ENCODE peak calls at places on chromosome 19, in nine cellular contexts. One of them, this sample, is unnamed.

GRCh38 chr19:3671680-3672574 is 28.3 kb downstream of the PIP5K1C start:
- DNase-seq in transverse colon: no peak
- DNase-seq in stomach: no peak
- DNase-seq in IMR-90: peak; percentile 20
- DNase-seq in ovary: no peak
- DNase-seq in heart left ventricle: peak; percentile 46
- DNase-seq in esophagus squamous epithelium: no peak
- DNase-seq in uterus: peak; percentile 49
- DNase-seq in NB4: no peak
- DNase-seq in this sample: no peak

GRCh38 chr19:10112037-10112751 is 701 bp downstream of the P2RY11 start:
- DNase-seq in heart left ventricle: no peak
- DNase-seq in ovary: no peak
- DNase-seq in IMR-90: no peak
- DNase-seq in transverse colon: peak; percentile 14
- DNase-seq in uterus: no peak
- DNase-seq in esophagus squamous epithelium: no peak
- DNase-seq in stomach: no peak
- DNase-seq in NB4: peak; percentile 94
- DNase-seq in this sample: no peak

GRCh38 chr19:8592231-8593009 is 15.2 kb upstream of the MYO1F start:
- DNase-seq in ovary: peak; percentile 99
- DNase-seq in IMR-90: peak; percentile 95
- DNase-seq in uterus: peak; percentile 99
- DNase-seq in stomach: peak; percentile 85
- DNase-seq in NB4: peak; percentile 67
- DNase-seq in heart left ventricle: peak; percentile 94
- DNase-seq in transverse colon: peak; percentile 90
- DNase-seq in esophagus squamous epithelium: peak; percentile 64
- DNase-seq in this sample: peak; percentile 94

GRCh38 chr19:3519126-3519525 is 13.0 kb downstream of the FZR1 start:
- DNase-seq in IMR-90: no peak
- DNase-seq in transverse colon: no peak
- DNase-seq in ovary: no peak
- DNase-seq in NB4: no peak
- DNase-seq in stomach: no peak
- DNase-seq in uterus: no peak
- DNase-seq in heart left ventricle: no peak
- DNase-seq in esophagus squamous epithelium: no peak
- DNase-seq in this sample: no peak

GRCh38 chr19:38173324-38174041 is 50.5 kb downstream of the DPF1 start:
- DNase-seq in heart left ventricle: peak; percentile 83
- DNase-seq in stomach: peak; percentile 28
- DNase-seq in esophagus squamous epithelium: no peak
- DNase-seq in IMR-90: peak; percentile 36
- DNase-seq in ovary: no peak
- DNase-seq in NB4: no peak
- DNase-seq in transverse colon: no peak
- DNase-seq in uterus: no peak
- DNase-seq in this sample: no peak

GRCh38 chr19:35901854-35902661 is at the start of gene HCST:
- DNase-seq in IMR-90: peak; percentile 22
- DNase-seq in transverse colon: peak; percentile 30
- DNase-seq in heart left ventricle: no peak
- DNase-seq in stomach: no peak
- DNase-seq in NB4: peak; percentile 81
- DNase-seq in ovary: no peak
- DNase-seq in uterus: no peak
- DNase-seq in esophagus squamous epithelium: no peak
- DNase-seq in this sample: no peak

GRCh38 chr19:1920644-1921043 is 15.4 kb downstream of the ADAT3 start:
- DNase-seq in heart left ventricle: no peak
- DNase-seq in uterus: no peak
- DNase-seq in NB4: no peak
- DNase-seq in esophagus squamous epithelium: no peak
- DNase-seq in ovary: no peak
- DNase-seq in IMR-90: no peak
- DNase-seq in transverse colon: no peak
- DNase-seq in stomach: no peak
- DNase-seq in this sample: no peak

GRCh38 chr19:4373601-4374441 is 26.5 kb downstream of the SH3GL1 start:
- DNase-seq in esophagus squamous epithelium: no peak
- DNase-seq in IMR-90: peak; percentile 36
- DNase-seq in uterus: no peak
- DNase-seq in heart left ventricle: peak; percentile 56
- DNase-seq in stomach: no peak
- DNase-seq in transverse colon: no peak
- DNase-seq in NB4: peak; percentile 56
- DNase-seq in ovary: peak; percentile 23
- DNase-seq in this sample: no peak

GRCh38 chr19:4065430-4066175 is 1.1 kb downstream of the ZBTB7A start:
- DNase-seq in uterus: peak; percentile 95
- DNase-seq in esophagus squamous epithelium: peak; percentile 78
- DNase-seq in IMR-90: peak; percentile 98
- DNase-seq in NB4: peak; percentile 94
- DNase-seq in ovary: peak; percentile 97
- DNase-seq in transverse colon: peak; percentile 98
- DNase-seq in heart left ventricle: peak; percentile 98
- DNase-seq in stomach: peak; percentile 97
- DNase-seq in this sample: peak; percentile 99

GRCh38 chr19:55641376-55642152 is 762 bp downstream of the ZNF580 start:
- DNase-seq in stomach: no peak
- DNase-seq in transverse colon: no peak
- DNase-seq in ovary: peak; percentile 36
- DNase-seq in NB4: peak; percentile 50
- DNase-seq in uterus: no peak
- DNase-seq in esophagus squamous epithelium: no peak
- DNase-seq in heart left ventricle: no peak
- DNase-seq in IMR-90: peak; percentile 18
- DNase-seq in this sample: peak; percentile 55

GRCh38 chr19:20385056-20385455 is 180.5 kb downstream of the ZNF737 start:
- DNase-seq in transverse colon: no peak
- DNase-seq in heart left ventricle: no peak
- DNase-seq in uterus: no peak
- DNase-seq in esophagus squamous epithelium: no peak
- DNase-seq in NB4: no peak
- DNase-seq in stomach: no peak
- DNase-seq in IMR-90: no peak
- DNase-seq in ovary: no peak
- DNase-seq in this sample: no peak

GRCh38 chr19:33064117-33064777 is 441 bp downstream of the RHPN2 start:
- DNase-seq in IMR-90: no peak
- DNase-seq in heart left ventricle: no peak
- DNase-seq in NB4: peak; percentile 44
- DNase-seq in transverse colon: peak; percentile 64
- DNase-seq in uterus: no peak
- DNase-seq in ovary: peak; percentile 30
- DNase-seq in esophagus squamous epithelium: no peak
- DNase-seq in stomach: peak; percentile 71
- DNase-seq in this sample: no peak

GRCh38 chr19:2618611-2619010 is 83.9 kb downstream of the GNG7 start:
- DNase-seq in uterus: no peak
- DNase-seq in stomach: peak; percentile 59
- DNase-seq in ovary: no peak
- DNase-seq in heart left ventricle: peak; percentile 60
- DNase-seq in transverse colon: peak; percentile 74
- DNase-seq in esophagus squamous epithelium: no peak
- DNase-seq in NB4: peak; percentile 86
- DNase-seq in IMR-90: peak; percentile 28
- DNase-seq in this sample: no peak

GRCh38 chr19:30160996-30161655 is 211.1 kb upstream of the ZNF536 start:
- DNase-seq in uterus: no peak
- DNase-seq in heart left ventricle: no peak
- DNase-seq in stomach: no peak
- DNase-seq in ovary: no peak
- DNase-seq in transverse colon: no peak
- DNase-seq in NB4: no peak
- DNase-seq in IMR-90: no peak
- DNase-seq in esophagus squamous epithelium: no peak
- DNase-seq in this sample: no peak

GRCh38 chr19:35248310-35249145 is at the start of gene LSR:
- DNase-seq in transverse colon: peak; percentile 94
- DNase-seq in ovary: peak; percentile 28
- DNase-seq in IMR-90: no peak
- DNase-seq in stomach: peak; percentile 94
- DNase-seq in esophagus squamous epithelium: no peak
- DNase-seq in uterus: no peak
- DNase-seq in heart left ventricle: peak; percentile 58
- DNase-seq in NB4: no peak
- DNase-seq in this sample: no peak

GRCh38 chr19:53192771-53193533 is at the start of gene ZNF665:
- DNase-seq in esophagus squamous epithelium: peak; percentile 61
- DNase-seq in ovary: peak; percentile 87
- DNase-seq in IMR-90: peak; percentile 82
- DNase-seq in stomach: peak; percentile 90
- DNase-seq in transverse colon: peak; percentile 92
- DNase-seq in NB4: peak; percentile 93
- DNase-seq in heart left ventricle: peak; percentile 89
- DNase-seq in uterus: peak; percentile 91
- DNase-seq in this sample: peak; percentile 77
- TF ChIP-seq POLR2A in esophagus squamous epithelium: peak; percentile 59
- TF ChIP-seq POLR2A in ovary: peak; percentile 52
- TF ChIP-seq POLR2A in IMR-90: peak; percentile 63
- TF ChIP-seq POLR2A in stomach: no peak
- TF ChIP-seq POLR2A in transverse colon: peak; percentile 71
- TF ChIP-seq POLR2A in NB4: peak; percentile 36
- TF ChIP-seq POLR2A in heart left ventricle: peak; percentile 55
- TF ChIP-seq POLR2A in uterus: peak; percentile 43
- TF ChIP-seq POLR2A in this sample: peak; percentile 22

DNA sequence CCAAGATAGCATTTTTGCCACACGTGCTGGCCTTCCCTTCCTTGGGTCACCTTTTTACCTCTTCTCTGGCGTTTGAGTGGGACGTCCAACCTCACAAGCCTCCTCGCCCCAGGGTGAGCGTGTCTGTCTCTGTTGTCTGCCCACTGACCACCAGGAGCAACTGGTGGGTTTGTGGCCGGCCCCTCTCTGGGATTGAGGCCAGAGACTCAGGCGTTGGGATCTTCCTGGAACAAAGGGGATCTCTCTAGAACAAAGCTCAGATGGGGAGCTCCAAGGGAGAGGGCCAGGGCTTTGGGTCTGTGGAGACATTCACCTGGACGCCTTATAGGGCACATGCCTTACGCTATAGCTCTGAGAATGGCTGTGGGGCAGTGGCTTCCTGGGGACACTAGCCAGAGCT is 17.4 kb downstream of the COMP start:
- DNase-seq in heart left ventricle: no peak
- DNase-seq in transverse colon: no peak
- DNase-seq in stomach: no peak
- DNase-seq in NB4: no peak
- DNase-seq in ovary: no peak
- DNase-seq in esophagus squamous epithelium: no peak
- DNase-seq in IMR-90: no peak
- DNase-seq in uterus: no peak
- DNase-seq in this sample: no peak
- TF ChIP-seq POLR2A in heart left ventricle: no peak
- TF ChIP-seq POLR2A in transverse colon: no peak
- TF ChIP-seq POLR2A in stomach: no peak
- TF ChIP-seq POLR2A in NB4: no peak
- TF ChIP-seq POLR2A in ovary: no peak
- TF ChIP-seq POLR2A in esophagus squamous epithelium: no peak
- TF ChIP-seq POLR2A in IMR-90: no peak
- TF ChIP-seq POLR2A in uterus: no peak
- TF ChIP-seq POLR2A in this sample: no peak

DNA sequence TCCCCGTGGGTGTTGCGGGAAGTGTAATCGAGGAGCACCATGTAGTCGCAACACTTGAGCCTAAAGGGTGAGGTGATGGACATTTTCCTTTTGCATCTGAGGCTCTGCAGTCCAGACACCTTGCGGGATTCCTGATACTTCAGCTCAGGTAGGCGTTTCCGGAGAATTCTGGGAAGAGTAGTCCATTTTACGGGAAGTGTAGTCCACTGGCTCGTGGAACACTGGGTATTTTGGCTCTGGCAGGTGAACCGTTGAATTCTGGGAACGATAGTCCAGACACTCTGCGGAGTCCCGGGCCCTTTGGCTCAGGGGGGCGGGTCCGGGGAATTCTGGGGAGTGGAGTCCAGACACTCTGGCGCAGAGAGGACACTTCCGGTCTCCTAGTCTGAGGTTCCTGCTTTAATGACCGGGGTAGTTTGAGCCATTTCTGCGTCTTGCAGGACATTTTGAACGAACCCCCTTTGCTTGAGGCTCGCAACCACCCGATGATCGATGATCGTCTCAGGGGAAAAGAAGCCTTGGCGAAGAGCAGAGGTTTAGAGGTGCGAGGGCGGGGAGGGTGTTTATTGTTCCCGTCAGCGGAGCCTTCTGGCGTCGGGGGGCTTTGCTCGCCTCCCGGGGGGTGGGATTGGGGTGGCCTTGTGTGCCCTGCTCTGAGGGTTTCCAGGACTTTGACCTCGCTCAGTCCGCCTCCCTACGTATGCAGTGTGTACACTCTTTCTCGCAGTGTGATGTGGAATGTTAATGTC is at the start of gene ZNF223:
- DNase-seq in heart left ventricle: peak; percentile 97
- DNase-seq in stomach: peak; percentile 95
- DNase-seq in esophagus squamous epithelium: peak; percentile 30
- DNase-seq in ovary: peak; percentile 93
- DNase-seq in NB4: peak; percentile 84
- DNase-seq in uterus: peak; percentile 94
- DNase-seq in transverse colon: peak; percentile 95
- DNase-seq in IMR-90: peak; percentile 89
- DNase-seq in this sample: peak; percentile 77
- TF ChIP-seq POLR2A in heart left ventricle: no peak
- TF ChIP-seq POLR2A in stomach: no peak
- TF ChIP-seq POLR2A in esophagus squamous epithelium: no peak
- TF ChIP-seq POLR2A in ovary: no peak
- TF ChIP-seq POLR2A in NB4: no peak
- TF ChIP-seq POLR2A in uterus: no peak
- TF ChIP-seq POLR2A in transverse colon: no peak
- TF ChIP-seq POLR2A in IMR-90: no peak
- TF ChIP-seq POLR2A in this sample: peak; percentile 41

DNA sequence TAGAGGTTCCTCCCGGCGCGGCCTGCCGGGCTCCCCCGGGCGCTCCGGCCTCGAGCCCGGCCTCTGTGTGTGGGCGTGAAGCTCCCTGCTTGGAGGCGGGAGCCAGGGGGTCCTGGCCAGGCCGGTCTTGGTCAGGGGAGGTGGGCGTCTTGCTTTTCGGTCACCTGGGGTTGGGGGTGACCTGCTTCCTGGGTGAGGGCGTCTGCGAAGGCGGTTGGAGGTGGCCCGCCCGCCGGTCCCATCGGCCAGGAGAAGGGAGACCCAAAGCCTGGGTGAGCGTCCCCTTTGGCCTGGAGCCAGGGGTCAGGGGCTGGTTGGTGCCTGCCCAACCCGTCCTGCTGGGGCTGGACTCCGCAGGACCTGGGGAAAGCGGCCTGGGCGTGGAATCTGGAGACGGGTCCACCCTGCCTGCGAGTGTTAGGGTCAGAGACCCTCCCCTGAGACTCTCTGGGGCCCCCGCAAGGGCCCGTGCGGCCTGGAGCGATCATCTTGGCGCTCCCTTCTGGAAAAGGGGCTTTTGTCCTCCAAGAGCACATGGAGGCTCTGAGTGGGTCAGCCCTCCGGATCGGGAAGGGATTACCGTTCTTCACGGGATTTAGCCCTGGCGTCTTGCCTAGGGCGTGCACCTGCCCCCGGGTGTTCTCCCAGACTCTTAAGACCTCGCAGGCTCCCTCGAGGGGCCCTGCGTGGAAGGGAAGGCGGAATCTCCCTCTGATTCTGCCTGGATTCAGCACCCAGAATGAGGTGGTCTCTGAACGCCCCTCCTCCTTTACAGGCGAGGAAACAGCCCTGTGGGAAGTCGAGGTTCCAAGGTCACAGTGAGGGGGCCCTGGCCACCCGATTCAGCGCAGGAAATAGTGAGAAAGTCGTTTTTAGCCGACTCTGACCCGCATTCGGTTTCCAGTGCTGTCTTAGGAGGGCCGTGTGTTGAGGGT is 762 bp downstream of the BSG start:
- DNase-seq in NB4: peak; percentile 33
- DNase-seq in ovary: peak; percentile 62
- DNase-seq in transverse colon: peak; percentile 64
- DNase-seq in IMR-90: peak; percentile 56
- DNase-seq in heart left ventricle: no peak
- DNase-seq in stomach: peak; percentile 57
- DNase-seq in esophagus squamous epithelium: no peak
- DNase-seq in uterus: peak; percentile 52
- DNase-seq in this sample: peak; percentile 75
- TF ChIP-seq POLR2A in NB4: no peak
- TF ChIP-seq POLR2A in ovary: no peak
- TF ChIP-seq POLR2A in transverse colon: no peak
- TF ChIP-seq POLR2A in IMR-90: no peak
- TF ChIP-seq POLR2A in heart left ventricle: no peak
- TF ChIP-seq POLR2A in stomach: no peak
- TF ChIP-seq POLR2A in esophagus squamous epithelium: no peak
- TF ChIP-seq POLR2A in uterus: peak; percentile 10
- TF ChIP-seq POLR2A in this sample: no peak

This sample was measured in erythroblast.